ENCODE peak calls at places on chromosomes 1 and 21, in ten cellular contexts. O is activated CD4-positive, alpha-beta T cell treated with anti-CD3 and anti-CD28 coated beads for 24 hours; J is natural killer cell; E is adipocyte; K is Peyer's patch; N is fibroblast of lung; B is HEK293T; W is islet precursor cell; L is HAP-1; D is colonic mucosa. M is an unnamed sample.

GRCh38 chr1:8302181-8302681 is 15.7 kb upstream of the SLC45A1 start:
- DNase-seq in L (no peak), B (no peak), D (no peak), N (peak; percentile 22), K (no peak), E (no peak), W (no peak), J (no peak), O (no peak), M (no peak)

GRCh38 chr1:94580367-94581115 is 39.0 kb upstream of the F3 start:
- DNase-seq in K (no peak), W (no peak), B (no peak), N (peak; percentile 18), L (no peak), J (no peak), E (peak; percentile 70), O (no peak), D (no peak), M (peak; percentile 63)

GRCh38 chr1:174942547-174943255 is 57.0 kb upstream of the CACYBP start:
- DNase-seq in W (no peak), J (no peak), O (no peak), N (no peak), K (no peak), B (no peak), L (no peak), D (no peak), E (peak; percentile 23), M (no peak)

GRCh38 chr1:79364896-79365295 is 358.4 kb upstream of the ADGRL4 start:
- DNase-seq in E (no peak), K (no peak), B (no peak), O (no peak), N (no peak), D (no peak), L (no peak), J (no peak), W (no peak), M (peak; percentile 40)

GRCh38 chr1:230176871-230177411 is 109.9 kb downstream of the GALNT2 start:
- DNase-seq in K (no peak), W (peak; percentile 43), E (no peak), B (no peak), J (no peak), O (no peak), D (peak; percentile 47), N (peak; percentile 59), L (no peak), M (no peak)

GRCh38 chr1:68904472-68904871 is 407.6 kb upstream of the DEPDC1 start:
- DNase-seq in J (no peak), L (peak; percentile 16), N (peak; percentile 4), O (no peak), B (no peak), K (no peak), E (peak; percentile 1), W (no peak), D (no peak), M (no peak)

GRCh38 chr1:13543451-13543911 is 29.7 kb upstream of the LRRC38 start:
- DNase-seq in K (no peak), E (no peak), L (no peak), N (no peak), D (no peak), O (no peak), J (no peak), W (no peak), B (no peak), M (no peak)

GRCh38 chr1:160112370-160112769 is 3.2 kb upstream of the ATP1A2 start:
- DNase-seq in J (no peak), W (no peak), L (no peak), B (no peak), K (no peak), N (no peak), O (no peak), E (no peak), D (no peak), M (no peak)

GRCh38 chr1:22317231-22317919 is 134.3 kb upstream of the ZBTB40 start:
- DNase-seq in B (peak; percentile 81), L (peak; percentile 67), N (no peak), E (no peak), D (no peak), O (peak; percentile 5), W (peak; percentile 80), J (no peak), K (no peak), M (peak; percentile 19)

GRCh38 chr1:50977575-50978143 is 7.6 kb downstream of the CDKN2C start:
- DNase-seq in O (no peak), B (no peak), N (peak; percentile 60), W (peak; percentile 67), J (peak; percentile 40), D (peak; percentile 66), E (peak; percentile 76), K (no peak), L (peak; percentile 61), M (peak; percentile 73)

GRCh38 chr1:185342672-185343259 is 25.7 kb upstream of the IVNS1ABP start:
- DNase-seq in D (no peak), E (no peak), N (no peak), L (no peak), W (no peak), O (no peak), J (no peak), K (no peak), B (no peak), M (no peak)

GRCh38 chr1:21670956-21671902 is 2.1 kb upstream of the RAP1GAP start:
- DNase-seq in E (no peak), L (no peak), J (no peak), O (no peak), D (no peak), N (no peak), K (no peak), B (no peak), W (no peak), M (no peak)

GRCh38 chr1:21050031-21050430 is 126.7 kb downstream of the EIF4G3 start:
- DNase-seq in N (peak; percentile 89), B (no peak), D (no peak), E (peak; percentile 67), K (no peak), W (no peak), O (no peak), L (no peak), J (no peak), M (peak; percentile 34)

GRCh38 chr1:172970186-172970585 is 80.6 kb downstream of the TNFSF18 start:
- DNase-seq in J (no peak), W (no peak), D (no peak), K (no peak), O (no peak), N (no peak), L (no peak), B (no peak), E (no peak), M (peak; percentile 67)

GRCh38 chr1:28205243-28205642 is 27.6 kb downstream of the DNAJC8 start:
- DNase-seq in L (no peak), W (no peak), E (no peak), J (no peak), O (no peak), K (no peak), N (no peak), B (no peak), D (no peak), M (no peak)

GRCh38 chr1:101820080-101820479 is 176.6 kb downstream of the OLFM3 start:
- DNase-seq in K (no peak), D (no peak), B (peak; percentile 33), O (no peak), N (peak; percentile 41), E (peak; percentile 40), W (no peak), L (peak; percentile 41), J (no peak), M (peak; percentile 16)

GRCh38 chr1:155910621-155911121 is 478 bp downstream of the RIT1 start:
- DNase-seq in B (peak; percentile 30), O (no peak), E (peak; percentile 63), L (peak; percentile 64), J (no peak), D (peak; percentile 29), N (peak; percentile 58), W (peak; percentile 63), K (no peak), M (peak; percentile 52)

GRCh38 chr1:204190212-204191211 is 5.8 kb downstream of the KISS1 start:
- DNase-seq in O (no peak), W (peak; percentile 56), N (peak; percentile 69), J (no peak), L (no peak), K (no peak), E (peak; percentile 60), B (no peak), D (peak; percentile 70), M (peak; percentile 47)

GRCh38 chr1:154615411-154615810 is 7.4 kb upstream of the ADAR start:
- DNase-seq in K (no peak), E (no peak), L (no peak), J (no peak), D (no peak), B (no peak), N (no peak), W (no peak), O (no peak), M (no peak)

GRCh38 chr1:3831689-3832088 is 25.3 kb downstream of the CEP104 start:
- DNase-seq in K (no peak), W (no peak), D (no peak), O (no peak), J (no peak), L (no peak), B (no peak), E (peak; percentile 55), N (no peak), M (peak; percentile 9)

GRCh38 chr21:42021751-42022430 is 11.7 kb upstream of the ZBTB21 start:
- DNase-seq in E (no peak), O (no peak), K (no peak), B (no peak), D (no peak), L (peak; percentile 30), J (no peak), W (no peak), N (no peak), M (no peak)

GRCh38 chr1:179342740-179343404 is 22.9 kb upstream of the AXDND1 start:
- DNase-seq in E (no peak), K (no peak), W (no peak), O (no peak), D (no peak), J (no peak), B (no peak), N (no peak), L (no peak), M (no peak)

GRCh38 chr1:26721669-26722355 is 26.0 kb downstream of the ARID1A start:
- DNase-seq in B (no peak), D (no peak), J (no peak), E (no peak), O (no peak), L (no peak), W (no peak), K (no peak), N (no peak), M (no peak)

GRCh38 chr21:27681841-27682240 is 715.0 kb upstream of the ADAMTS5 start:
- DNase-seq in J (no peak), N (peak; percentile 58), D (no peak), K (no peak), E (no peak), W (no peak), O (no peak), L (no peak), B (no peak), M (peak; percentile 63)

GRCh38 chr1:233061265-233061664 is 110.9 kb downstream of the NTPCR start:
- DNase-seq in J (no peak), L (no peak), W (no peak), B (no peak), N (no peak), E (no peak), K (no peak), O (no peak), D (no peak), M (no peak)

GRCh38 chr1:109739738-109740614 is 862 bp downstream of the GSTM3 start:
- DNase-seq in E (peak; percentile 92), D (peak; percentile 83), K (peak; percentile 72), W (peak; percentile 75), O (peak; percentile 76), N (peak; percentile 69), J (peak; percentile 74), B (peak; percentile 88), L (peak; percentile 81), M (peak; percentile 76)

GRCh38 chr1:41353744-41354143 is 7.5 kb upstream of the FOXO6 start:
- DNase-seq in D (peak; percentile 18), W (peak; percentile 89), L (no peak), E (peak; percentile 43), N (no peak), K (no peak), B (no peak), O (no peak), J (peak; percentile 24), M (peak; percentile 72)

GRCh38 chr21:33775100-33775828 is 133.0 kb downstream of the ITSN1 start:
- DNase-seq in L (no peak), J (no peak), K (no peak), N (no peak), E (no peak), B (no peak), O (no peak), D (no peak), W (no peak), M (no peak)

M was measured in EL.